ENCODE peak calls at places on chromosomes 13 and 19, in seven cellular contexts. X is HCT116, U is hepatocyte, Y is neural progenitor cell, S is GM23248, J is GM23338, T is SK-N-SH. O is an unnamed sample. For H3K4me1, the result is how much of the 10 kb centered on the place peaks cover.

GRCh38 chr19:12750851-12751250 is 740 bp upstream of the BEST2 start:
- DNase-seq in S (peak), X (no peak), Y (no peak), J (no peak), T (peak), U (no peak), O (no peak)

GRCh38 chr19:7471696-7472620 is 16.9 kb downstream of the PEX11G start:
- DNase-seq in S (no peak), J (no peak), Y (no peak), T (no peak), X (no peak), U (no peak), O (no peak)

GRCh38 chr13:60163525-60164471 is at the start of gene DIAPH3:
- DNase-seq in T (peak), X (peak), Y (peak), S (peak), J (peak), U (peak), O (peak)

GRCh38 chr13:99320693-99321481 is 13.7 kb upstream of the GPR183 start:
- DNase-seq in Y (no peak), J (no peak), T (no peak), X (peak), U (no peak), S (peak), O (no peak)

GRCh38 chr13:100130092-100130491 is 41.2 kb downstream of the PCCA start:
- DNase-seq in Y (no peak), T (no peak), U (no peak), J (peak), S (peak), X (no peak), O (no peak)

GRCh38 chr19:15479391-15480345 is at the start of gene PGLYRP2:
- DNase-seq in Y (no peak), X (no peak), S (peak), T (peak), U (no peak), J (peak), O (no peak)

GRCh38 chr13:100203696-100204367 is 114.9 kb downstream of the PCCA start:
- DNase-seq in X (no peak), J (no peak), S (peak), U (no peak), T (no peak), Y (no peak), O (no peak)

GRCh38 chr13:78978381-78978998 is 319.5 kb upstream of the OBI1 start:
- DNase-seq in Y (peak), T (peak), J (peak), X (peak), S (peak), U (peak), O (peak)

GRCh38 chr19:33950141-33950805 is 153.6 kb downstream of the KCTD15 start:
- DNase-seq in T (peak), Y (peak), J (no peak), U (no peak), S (peak), X (no peak), O (no peak)

GRCh38 chr19:45368127-45368526 is 2.2 kb downstream of the ERCC2 start:
- DNase-seq in J (no peak), T (no peak), S (no peak), X (no peak), Y (no peak), U (no peak), O (no peak)

GRCh38 chr13:45847554-45848224 is 3.9 kb downstream of the SIAH3 start:
- DNase-seq in X (no peak), S (no peak), U (peak), T (no peak), J (no peak), Y (no peak), O (no peak)

DNA sequence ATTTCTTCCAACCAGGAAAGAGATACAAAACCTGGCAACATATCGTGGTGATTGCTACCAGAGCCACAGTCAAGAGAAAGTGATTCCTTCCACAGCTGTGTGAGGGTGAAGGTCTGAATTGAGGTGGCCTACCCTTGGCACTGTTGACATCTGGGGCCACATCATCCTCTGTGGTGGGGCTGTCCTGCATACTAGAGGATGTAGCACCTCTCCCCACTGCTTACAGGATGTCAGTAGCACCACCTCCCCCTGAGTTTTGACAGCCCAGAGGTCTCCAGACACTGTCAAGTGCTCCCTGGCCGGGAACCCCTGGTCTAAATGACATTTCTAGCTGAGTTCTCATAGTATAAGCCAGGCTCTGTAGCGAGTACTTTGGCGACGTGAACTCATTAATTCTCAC is 15.5 kb downstream of the PTGER1 start:
- DNase-seq in U (no peak), S (no peak), T (no peak), Y (no peak), J (no peak), X (no peak), O (no peak)
- H3K4me1 ChIP-seq in U (under half), S (under half), T (under half), Y (under half), J (under half), X (under half), O (under half)

DNA sequence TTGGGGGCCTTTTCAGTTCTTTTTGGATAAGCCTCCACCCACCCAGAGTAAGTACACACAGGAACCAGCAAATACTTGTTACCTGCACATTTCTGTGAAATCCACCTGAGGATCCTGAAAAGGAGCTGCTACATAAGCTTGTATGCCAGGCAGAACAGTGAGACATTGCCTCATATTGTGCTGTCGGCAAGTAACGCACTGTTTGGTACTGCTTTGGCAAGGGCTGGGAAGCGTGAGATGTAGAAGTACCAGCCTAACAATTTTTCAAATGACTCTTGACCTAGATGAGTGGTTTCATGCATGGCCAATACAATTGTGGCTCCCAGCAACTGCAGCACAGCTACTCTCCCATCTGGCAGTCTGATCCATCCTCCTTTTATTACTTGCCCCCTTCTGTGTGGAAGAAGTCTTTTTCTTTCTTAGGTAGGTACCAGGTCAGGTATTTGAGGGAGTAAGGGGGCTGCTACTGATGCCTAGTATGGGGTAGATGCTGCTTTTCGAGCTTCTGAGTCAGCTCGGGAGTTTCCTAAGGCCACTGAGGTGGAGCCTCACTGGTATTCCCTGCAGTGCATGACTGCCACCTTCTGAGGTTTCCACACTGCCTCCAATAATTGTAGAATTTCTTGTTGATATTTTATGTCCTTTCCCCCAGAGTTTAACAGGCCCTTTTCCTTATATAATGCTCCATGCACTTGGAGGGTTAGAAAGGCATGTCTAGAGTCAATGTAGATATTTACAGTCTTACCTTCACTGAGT is 52.2 kb downstream of the ZNF737 start:
- DNase-seq in J (peak), T (no peak), S (no peak), X (no peak), Y (no peak), U (peak), O (no peak)
- H2AFZ ChIP-seq in J (no peak), T (no peak), S (no peak), X (no peak), Y (no peak), U (no peak), O (no peak)

DNA sequence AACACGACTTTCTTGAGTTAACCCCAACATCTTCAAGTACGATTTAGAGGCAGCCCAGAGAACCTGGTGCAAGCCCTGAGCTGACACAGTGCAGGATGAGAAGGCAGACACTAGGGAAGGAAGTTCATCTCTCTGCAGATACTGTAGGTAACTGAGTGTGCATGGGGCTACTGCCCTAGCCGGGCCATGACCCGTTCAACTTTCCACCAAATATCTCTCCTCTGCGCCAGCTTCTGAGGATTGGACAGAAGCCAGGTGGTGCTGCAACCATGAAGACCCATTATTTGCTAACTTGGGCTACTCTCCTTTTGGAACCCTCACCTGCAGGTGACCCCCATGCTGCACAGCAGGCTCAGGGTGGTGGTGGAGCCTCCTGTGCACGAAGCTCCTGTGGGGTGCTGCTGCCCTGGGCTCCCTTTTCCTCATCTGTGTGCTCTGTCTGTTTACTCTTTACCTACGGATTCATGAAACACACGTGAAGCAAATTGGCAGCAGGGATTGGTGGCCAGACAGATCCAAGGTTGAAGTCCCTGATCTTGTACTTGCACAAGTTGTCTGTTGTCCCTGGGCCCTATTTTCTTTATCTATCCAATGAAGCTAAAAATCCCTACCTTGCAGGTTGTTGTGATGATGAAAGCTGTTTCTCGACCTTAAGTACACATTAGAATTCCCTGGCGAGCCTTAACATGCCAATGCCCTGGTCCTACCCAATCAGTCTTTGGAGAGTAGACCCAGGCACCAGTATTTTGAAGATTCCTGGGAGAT is 227.8 kb downstream of the LACC1 start:
- DNase-seq in S (no peak), J (no peak), U (peak), T (no peak), X (no peak), Y (no peak), O (no peak)
- TF ChIP-seq EZH2phosphoT487 in S (no peak), J (no peak), U (no peak), T (no peak), X (no peak), Y (no peak), O (no peak)

DNA sequence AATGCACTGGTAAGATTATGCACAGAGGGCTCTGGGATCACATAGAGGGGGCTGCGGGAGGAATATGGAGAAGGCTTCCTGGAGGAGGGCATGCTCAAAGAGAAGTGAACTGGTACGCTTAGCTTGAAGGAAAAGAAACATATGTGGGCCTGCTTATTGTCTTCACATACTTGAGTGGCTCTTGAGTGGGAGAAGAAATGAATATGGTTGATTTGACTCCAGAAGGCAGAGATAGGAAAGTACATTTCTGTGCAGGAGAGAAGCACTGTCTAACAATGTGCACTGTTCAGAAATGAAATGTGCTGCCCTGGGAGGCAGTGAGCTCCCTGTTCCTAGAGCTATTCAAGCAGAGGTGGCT is 91.2 kb downstream of the KL start:
- DNase-seq in T (no peak), J (no peak), S (no peak), Y (no peak), X (no peak), U (no peak), O (no peak)
- H3K4me1 ChIP-seq in T (under half), J (under half), S (under half), Y (under half), X (under half), U (under half), O (under half)

DNA sequence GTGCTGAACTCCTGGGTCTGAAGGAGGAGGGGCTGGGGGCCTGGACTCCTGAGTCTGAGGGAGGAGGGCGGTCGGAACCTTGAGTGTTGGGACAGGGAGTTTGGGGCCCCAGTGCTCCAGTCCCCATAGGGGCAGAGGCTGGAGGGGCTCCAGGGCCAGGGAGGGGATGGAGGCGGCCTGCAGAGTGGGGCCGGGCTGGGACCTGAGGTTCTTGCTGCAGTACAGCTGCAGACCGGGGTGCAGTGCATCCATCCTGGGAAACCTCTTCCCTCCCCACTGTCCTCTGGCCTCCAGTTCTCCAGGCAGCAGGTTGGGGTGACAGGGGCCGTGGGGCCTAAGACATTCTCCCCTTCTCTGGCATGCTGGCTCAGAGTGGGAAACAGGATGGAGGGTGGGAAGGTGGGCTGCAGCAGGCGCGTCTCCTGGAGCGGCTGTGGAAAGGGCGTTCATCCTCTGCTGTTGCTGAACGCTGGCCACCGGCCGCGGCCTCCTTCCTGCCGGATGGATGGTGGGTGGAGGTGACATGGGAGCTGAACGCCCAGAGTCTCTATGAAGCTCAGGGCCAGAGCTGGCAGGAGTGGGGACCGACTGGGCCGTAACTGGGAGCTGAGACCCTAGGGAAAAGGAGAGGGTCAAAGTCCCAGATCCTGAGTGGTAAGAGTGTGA is 1.6 kb downstream of the BRSK1 start:
- DNase-seq in Y (no peak), J (peak), T (no peak), U (no peak), S (peak), X (no peak), O (no peak)
- H2AFZ ChIP-seq in Y (no peak), J (no peak), T (no peak), U (no peak), S (peak), X (no peak), O (no peak)

DNA sequence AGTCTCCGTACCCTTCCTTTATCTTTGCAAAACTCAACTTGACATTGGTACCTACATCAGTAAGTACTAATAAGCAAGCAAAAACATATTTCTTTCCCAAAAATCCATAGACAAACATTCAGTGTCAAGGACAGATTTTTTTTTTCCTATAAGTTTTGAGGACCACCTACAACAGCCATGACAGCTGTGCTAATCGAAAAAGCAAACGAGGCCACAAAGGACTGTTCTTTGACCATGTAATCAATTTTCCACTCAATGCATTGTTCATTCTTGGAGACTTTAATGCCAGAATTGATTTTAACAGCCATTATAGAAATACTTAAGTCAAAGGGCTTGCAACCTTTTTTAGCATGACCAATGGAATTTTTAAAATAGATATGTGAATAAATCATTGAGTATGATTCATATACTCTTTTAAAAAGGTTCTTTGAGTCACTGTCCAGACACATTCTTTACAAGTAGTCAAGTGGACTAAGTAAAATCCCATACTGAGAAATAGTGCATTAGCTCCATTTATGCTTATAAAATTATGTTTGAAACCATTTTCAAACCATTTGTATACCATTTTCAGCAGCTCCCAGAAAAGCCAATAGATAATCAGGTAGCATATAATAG is 323.9 kb downstream of the MZT1 start:
- DNase-seq in X (no peak), J (no peak), Y (no peak), T (no peak), U (no peak), S (no peak), O (no peak)
- TF ChIP-seq EZH2phosphoT487 in X (no peak), J (no peak), Y (no peak), T (no peak), U (no peak), S (no peak), O (no peak)

GRCh38 chr19:16594681-16595091 is 22.5 kb upstream of the SLC35E1 start:
- DNase-seq in U (no peak), J (no peak), X (no peak), T (no peak), S (no peak), Y (no peak), O (no peak)
- H3K4me1 ChIP-seq in U (under half), J (under half), X (under half), T (under half), S (under half), Y (under half), O (half or more)

GRCh38 chr19:35991731-35992450 is 3.1 kb upstream of the SDHAF1 start:
- DNase-seq in Y (no peak), X (no peak), S (peak), U (no peak), J (no peak), T (no peak), O (no peak)
- H2AFZ ChIP-seq in Y (no peak), X (no peak), S (no peak), U (no peak), J (no peak), T (no peak), O (no peak)

GRCh38 chr13:51323824-51324511 is 15.5 kb upstream of the SERPINE3 start:
- DNase-seq in J (no peak), T (no peak), S (no peak), Y (no peak), X (no peak), U (no peak), O (no peak)
- TF ChIP-seq EZH2phosphoT487 in J (no peak), T (no peak), S (no peak), Y (no peak), X (no peak), U (no peak), O (no peak)

O was measured in OCI-LY7.